ENCODE peak calls at places on chromosome 6, in ten cellular contexts. One of them, this sample, is unnamed.

GRCh38 chr6:3739311-3739897 is 12.1 kb downstream of the PXDC1 start:
- DNase-seq in stimulated activated CD8-positive, alpha-beta memory T cell treated with anti-CD3 and anti-CD28 coated beads, Interleukin-15, amount 100 ng/mL, for 4 hours: no peak
- DNase-seq in HS-5: no peak
- DNase-seq in heart left ventricle: peak; percentile 45
- DNase-seq in osteoblast: peak; percentile 63
- DNase-seq in SW 1271: no peak
- DNase-seq in H9: no peak
- DNase-seq in lower leg skin: peak; percentile 84
- DNase-seq in T47D: no peak
- DNase-seq in activated naive CD4-positive, alpha-beta T cell treated with anti-CD3 and anti-CD28 coated beads for 36 hours: no peak
- DNase-seq in this sample: no peak

GRCh38 chr6:111718990-111719389 is 113.3 kb upstream of the TRAF3IP2 start:
- DNase-seq in stimulated activated CD8-positive, alpha-beta memory T cell treated with anti-CD3 and anti-CD28 coated beads, Interleukin-15, amount 100 ng/mL, for 4 hours: no peak
- DNase-seq in HS-5: peak; percentile 32
- DNase-seq in heart left ventricle: no peak
- DNase-seq in osteoblast: no peak
- DNase-seq in SW 1271: no peak
- DNase-seq in H9: no peak
- DNase-seq in lower leg skin: no peak
- DNase-seq in T47D: no peak
- DNase-seq in activated naive CD4-positive, alpha-beta T cell treated with anti-CD3 and anti-CD28 coated beads for 36 hours: no peak
- DNase-seq in this sample: no peak

GRCh38 chr6:21595951-21596378 is 2.4 kb downstream of the SOX4 start:
- DNase-seq in stimulated activated CD8-positive, alpha-beta memory T cell treated with anti-CD3 and anti-CD28 coated beads, Interleukin-15, amount 100 ng/mL, for 4 hours: no peak
- DNase-seq in HS-5: no peak
- DNase-seq in heart left ventricle: peak; percentile 37
- DNase-seq in osteoblast: peak; percentile 86
- DNase-seq in SW 1271: no peak
- DNase-seq in H9: no peak
- DNase-seq in lower leg skin: no peak
- DNase-seq in T47D: no peak
- DNase-seq in activated naive CD4-positive, alpha-beta T cell treated with anti-CD3 and anti-CD28 coated beads for 36 hours: peak; percentile 5
- DNase-seq in this sample: peak; percentile 16

GRCh38 chr6:35165630-35166071 is 24.5 kb upstream of the TCP11 start:
- DNase-seq in stimulated activated CD8-positive, alpha-beta memory T cell treated with anti-CD3 and anti-CD28 coated beads, Interleukin-15, amount 100 ng/mL, for 4 hours: no peak
- DNase-seq in HS-5: no peak
- DNase-seq in heart left ventricle: no peak
- DNase-seq in osteoblast: no peak
- DNase-seq in SW 1271: no peak
- DNase-seq in H9: no peak
- DNase-seq in lower leg skin: no peak
- DNase-seq in T47D: peak; percentile 81
- DNase-seq in activated naive CD4-positive, alpha-beta T cell treated with anti-CD3 and anti-CD28 coated beads for 36 hours: no peak
- DNase-seq in this sample: no peak

GRCh38 chr6:97669191-97669651 is 386.2 kb upstream of the MMS22L start:
- DNase-seq in stimulated activated CD8-positive, alpha-beta memory T cell treated with anti-CD3 and anti-CD28 coated beads, Interleukin-15, amount 100 ng/mL, for 4 hours: no peak
- DNase-seq in HS-5: no peak
- DNase-seq in heart left ventricle: peak; percentile 42
- DNase-seq in osteoblast: no peak
- DNase-seq in SW 1271: no peak
- DNase-seq in H9: peak; percentile 35
- DNase-seq in lower leg skin: no peak
- DNase-seq in T47D: peak; percentile 6
- DNase-seq in activated naive CD4-positive, alpha-beta T cell treated with anti-CD3 and anti-CD28 coated beads for 36 hours: peak; percentile 37
- DNase-seq in this sample: no peak

GRCh38 chr6:89494131-89494793 is 61.3 kb downstream of the ANKRD6 start:
- DNase-seq in stimulated activated CD8-positive, alpha-beta memory T cell treated with anti-CD3 and anti-CD28 coated beads, Interleukin-15, amount 100 ng/mL, for 4 hours: no peak
- DNase-seq in HS-5: no peak
- DNase-seq in heart left ventricle: no peak
- DNase-seq in osteoblast: no peak
- DNase-seq in SW 1271: no peak
- DNase-seq in H9: peak; percentile 41
- DNase-seq in lower leg skin: no peak
- DNase-seq in T47D: no peak
- DNase-seq in activated naive CD4-positive, alpha-beta T cell treated with anti-CD3 and anti-CD28 coated beads for 36 hours: no peak
- DNase-seq in this sample: no peak

GRCh38 chr6:5044866-5045265 is 40.3 kb upstream of the PPP1R3G start:
- DNase-seq in stimulated activated CD8-positive, alpha-beta memory T cell treated with anti-CD3 and anti-CD28 coated beads, Interleukin-15, amount 100 ng/mL, for 4 hours: no peak
- DNase-seq in HS-5: no peak
- DNase-seq in heart left ventricle: no peak
- DNase-seq in osteoblast: no peak
- DNase-seq in SW 1271: no peak
- DNase-seq in H9: no peak
- DNase-seq in lower leg skin: no peak
- DNase-seq in T47D: no peak
- DNase-seq in activated naive CD4-positive, alpha-beta T cell treated with anti-CD3 and anti-CD28 coated beads for 36 hours: no peak
- DNase-seq in this sample: no peak

GRCh38 chr6:36822506-36823269 is 16.6 kb downstream of the CPNE5 start:
- DNase-seq in stimulated activated CD8-positive, alpha-beta memory T cell treated with anti-CD3 and anti-CD28 coated beads, Interleukin-15, amount 100 ng/mL, for 4 hours: no peak
- DNase-seq in HS-5: no peak
- DNase-seq in heart left ventricle: no peak
- DNase-seq in osteoblast: peak; percentile 47
- DNase-seq in SW 1271: no peak
- DNase-seq in H9: no peak
- DNase-seq in lower leg skin: no peak
- DNase-seq in T47D: no peak
- DNase-seq in activated naive CD4-positive, alpha-beta T cell treated with anti-CD3 and anti-CD28 coated beads for 36 hours: no peak
- DNase-seq in this sample: no peak

GRCh38 chr6:4380881-4381281 is 245.5 kb upstream of the ECI2 start:
- DNase-seq in stimulated activated CD8-positive, alpha-beta memory T cell treated with anti-CD3 and anti-CD28 coated beads, Interleukin-15, amount 100 ng/mL, for 4 hours: no peak
- DNase-seq in HS-5: no peak
- DNase-seq in heart left ventricle: no peak
- DNase-seq in osteoblast: no peak
- DNase-seq in SW 1271: no peak
- DNase-seq in H9: no peak
- DNase-seq in lower leg skin: no peak
- DNase-seq in T47D: no peak
- DNase-seq in activated naive CD4-positive, alpha-beta T cell treated with anti-CD3 and anti-CD28 coated beads for 36 hours: no peak
- DNase-seq in this sample: no peak

GRCh38 chr6:18680842-18681241 is 293.7 kb downstream of the RNF144B start:
- DNase-seq in stimulated activated CD8-positive, alpha-beta memory T cell treated with anti-CD3 and anti-CD28 coated beads, Interleukin-15, amount 100 ng/mL, for 4 hours: no peak
- DNase-seq in HS-5: no peak
- DNase-seq in heart left ventricle: no peak
- DNase-seq in osteoblast: no peak
- DNase-seq in SW 1271: no peak
- DNase-seq in H9: no peak
- DNase-seq in lower leg skin: no peak
- DNase-seq in T47D: no peak
- DNase-seq in activated naive CD4-positive, alpha-beta T cell treated with anti-CD3 and anti-CD28 coated beads for 36 hours: no peak
- DNase-seq in this sample: no peak

GRCh38 chr6:34560366-34561226 is 4.5 kb upstream of the SPDEF start:
- DNase-seq in stimulated activated CD8-positive, alpha-beta memory T cell treated with anti-CD3 and anti-CD28 coated beads, Interleukin-15, amount 100 ng/mL, for 4 hours: no peak
- DNase-seq in HS-5: no peak
- DNase-seq in heart left ventricle: peak; percentile 43
- DNase-seq in osteoblast: peak; percentile 93
- DNase-seq in SW 1271: no peak
- DNase-seq in H9: no peak
- DNase-seq in lower leg skin: no peak
- DNase-seq in T47D: no peak
- DNase-seq in activated naive CD4-positive, alpha-beta T cell treated with anti-CD3 and anti-CD28 coated beads for 36 hours: no peak
- DNase-seq in this sample: peak; percentile 19

GRCh38 chr6:92945799-92946198 is 473.6 kb downstream of the EPHA7 start:
- DNase-seq in stimulated activated CD8-positive, alpha-beta memory T cell treated with anti-CD3 and anti-CD28 coated beads, Interleukin-15, amount 100 ng/mL, for 4 hours: no peak
- DNase-seq in HS-5: peak; percentile 87
- DNase-seq in heart left ventricle: no peak
- DNase-seq in osteoblast: peak; percentile 2
- DNase-seq in SW 1271: peak; percentile 12
- DNase-seq in H9: no peak
- DNase-seq in lower leg skin: no peak
- DNase-seq in T47D: no peak
- DNase-seq in activated naive CD4-positive, alpha-beta T cell treated with anti-CD3 and anti-CD28 coated beads for 36 hours: no peak
- DNase-seq in this sample: no peak

GRCh38 chr6:104591573-104592334 is 268.0 kb downstream of the HACE1 start:
- DNase-seq in stimulated activated CD8-positive, alpha-beta memory T cell treated with anti-CD3 and anti-CD28 coated beads, Interleukin-15, amount 100 ng/mL, for 4 hours: no peak
- DNase-seq in HS-5: no peak
- DNase-seq in heart left ventricle: no peak
- DNase-seq in osteoblast: peak; percentile 42
- DNase-seq in SW 1271: no peak
- DNase-seq in H9: no peak
- DNase-seq in lower leg skin: no peak
- DNase-seq in T47D: no peak
- DNase-seq in activated naive CD4-positive, alpha-beta T cell treated with anti-CD3 and anti-CD28 coated beads for 36 hours: no peak
- DNase-seq in this sample: no peak

GRCh38 chr6:92538926-92539325 is 880.4 kb downstream of the EPHA7 start:
- DNase-seq in stimulated activated CD8-positive, alpha-beta memory T cell treated with anti-CD3 and anti-CD28 coated beads, Interleukin-15, amount 100 ng/mL, for 4 hours: no peak
- DNase-seq in HS-5: no peak
- DNase-seq in heart left ventricle: no peak
- DNase-seq in osteoblast: no peak
- DNase-seq in SW 1271: no peak
- DNase-seq in H9: no peak
- DNase-seq in lower leg skin: no peak
- DNase-seq in T47D: no peak
- DNase-seq in activated naive CD4-positive, alpha-beta T cell treated with anti-CD3 and anti-CD28 coated beads for 36 hours: no peak
- DNase-seq in this sample: no peak

GRCh38 chr6:3355358-3356055 is 96.8 kb downstream of the PSMG4 start:
- DNase-seq in stimulated activated CD8-positive, alpha-beta memory T cell treated with anti-CD3 and anti-CD28 coated beads, Interleukin-15, amount 100 ng/mL, for 4 hours: no peak
- DNase-seq in HS-5: no peak
- DNase-seq in heart left ventricle: peak; percentile 66
- DNase-seq in osteoblast: no peak
- DNase-seq in SW 1271: no peak
- DNase-seq in H9: no peak
- DNase-seq in lower leg skin: peak; percentile 92
- DNase-seq in T47D: no peak
- DNase-seq in activated naive CD4-positive, alpha-beta T cell treated with anti-CD3 and anti-CD28 coated beads for 36 hours: peak; percentile 26
- DNase-seq in this sample: peak; percentile 31

GRCh38 chr6:9083108-9083507 is 647.8 kb upstream of the SLC35B3 start:
- DNase-seq in stimulated activated CD8-positive, alpha-beta memory T cell treated with anti-CD3 and anti-CD28 coated beads, Interleukin-15, amount 100 ng/mL, for 4 hours: no peak
- DNase-seq in HS-5: no peak
- DNase-seq in heart left ventricle: no peak
- DNase-seq in osteoblast: no peak
- DNase-seq in SW 1271: no peak
- DNase-seq in H9: no peak
- DNase-seq in lower leg skin: no peak
- DNase-seq in T47D: no peak
- DNase-seq in activated naive CD4-positive, alpha-beta T cell treated with anti-CD3 and anti-CD28 coated beads for 36 hours: no peak
- DNase-seq in this sample: no peak

GRCh38 chr6:2810092-2810671 is 31.5 kb downstream of the SERPINB1 start:
- DNase-seq in stimulated activated CD8-positive, alpha-beta memory T cell treated with anti-CD3 and anti-CD28 coated beads, Interleukin-15, amount 100 ng/mL, for 4 hours: no peak
- DNase-seq in HS-5: no peak
- DNase-seq in heart left ventricle: no peak
- DNase-seq in osteoblast: no peak
- DNase-seq in SW 1271: no peak
- DNase-seq in H9: no peak
- DNase-seq in lower leg skin: no peak
- DNase-seq in T47D: no peak
- DNase-seq in activated naive CD4-positive, alpha-beta T cell treated with anti-CD3 and anti-CD28 coated beads for 36 hours: no peak
- DNase-seq in this sample: no peak

GRCh38 chr6:93819189-93819588 is 399.8 kb upstream of the EPHA7 start:
- DNase-seq in stimulated activated CD8-positive, alpha-beta memory T cell treated with anti-CD3 and anti-CD28 coated beads, Interleukin-15, amount 100 ng/mL, for 4 hours: no peak
- DNase-seq in HS-5: no peak
- DNase-seq in heart left ventricle: no peak
- DNase-seq in osteoblast: no peak
- DNase-seq in SW 1271: no peak
- DNase-seq in H9: no peak
- DNase-seq in lower leg skin: no peak
- DNase-seq in T47D: no peak
- DNase-seq in activated naive CD4-positive, alpha-beta T cell treated with anti-CD3 and anti-CD28 coated beads for 36 hours: no peak
- DNase-seq in this sample: no peak

GRCh38 chr6:41846666-41847237 is 48.4 kb downstream of the USP49 start:
- DNase-seq in stimulated activated CD8-positive, alpha-beta memory T cell treated with anti-CD3 and anti-CD28 coated beads, Interleukin-15, amount 100 ng/mL, for 4 hours: no peak
- DNase-seq in HS-5: peak; percentile 86
- DNase-seq in heart left ventricle: peak; percentile 43
- DNase-seq in osteoblast: peak; percentile 85
- DNase-seq in SW 1271: peak; percentile 58
- DNase-seq in H9: peak; percentile 63
- DNase-seq in lower leg skin: no peak
- DNase-seq in T47D: peak; percentile 93
- DNase-seq in activated naive CD4-positive, alpha-beta T cell treated with anti-CD3 and anti-CD28 coated beads for 36 hours: peak; percentile 81
- DNase-seq in this sample: peak; percentile 73

GRCh38 chr6:144878577-144878976 is 593.4 kb downstream of the UTRN start:
- DNase-seq in stimulated activated CD8-positive, alpha-beta memory T cell treated with anti-CD3 and anti-CD28 coated beads, Interleukin-15, amount 100 ng/mL, for 4 hours: no peak
- DNase-seq in HS-5: no peak
- DNase-seq in heart left ventricle: no peak
- DNase-seq in osteoblast: no peak
- DNase-seq in SW 1271: no peak
- DNase-seq in H9: no peak
- DNase-seq in lower leg skin: no peak
- DNase-seq in T47D: no peak
- DNase-seq in activated naive CD4-positive, alpha-beta T cell treated with anti-CD3 and anti-CD28 coated beads for 36 hours: no peak
- DNase-seq in this sample: no peak

GRCh38 chr6:105250523-105250922 is 70.7 kb upstream of the POPDC3 start:
- DNase-seq in stimulated activated CD8-positive, alpha-beta memory T cell treated with anti-CD3 and anti-CD28 coated beads, Interleukin-15, amount 100 ng/mL, for 4 hours: no peak
- DNase-seq in HS-5: no peak
- DNase-seq in heart left ventricle: no peak
- DNase-seq in osteoblast: no peak
- DNase-seq in SW 1271: no peak
- DNase-seq in H9: no peak
- DNase-seq in lower leg skin: no peak
- DNase-seq in T47D: no peak
- DNase-seq in activated naive CD4-positive, alpha-beta T cell treated with anti-CD3 and anti-CD28 coated beads for 36 hours: no peak
- DNase-seq in this sample: no peak

GRCh38 chr6:158185729-158186456 is 17.7 kb downstream of the GTF2H5 start:
- DNase-seq in stimulated activated CD8-positive, alpha-beta memory T cell treated with anti-CD3 and anti-CD28 coated beads, Interleukin-15, amount 100 ng/mL, for 4 hours: no peak
- DNase-seq in HS-5: peak; percentile 62
- DNase-seq in heart left ventricle: no peak
- DNase-seq in osteoblast: peak; percentile 74
- DNase-seq in SW 1271: no peak
- DNase-seq in H9: no peak
- DNase-seq in lower leg skin: no peak
- DNase-seq in T47D: no peak
- DNase-seq in activated naive CD4-positive, alpha-beta T cell treated with anti-CD3 and anti-CD28 coated beads for 36 hours: no peak
- DNase-seq in this sample: no peak

GRCh38 chr6:70668499-70668812 is 773 bp downstream of the SMAP1 start:
- DNase-seq in stimulated activated CD8-positive, alpha-beta memory T cell treated with anti-CD3 and anti-CD28 coated beads, Interleukin-15, amount 100 ng/mL, for 4 hours: no peak
- DNase-seq in HS-5: no peak
- DNase-seq in heart left ventricle: no peak
- DNase-seq in osteoblast: no peak
- DNase-seq in SW 1271: no peak
- DNase-seq in H9: no peak
- DNase-seq in lower leg skin: no peak
- DNase-seq in T47D: no peak
- DNase-seq in activated naive CD4-positive, alpha-beta T cell treated with anti-CD3 and anti-CD28 coated beads for 36 hours: no peak
- DNase-seq in this sample: no peak

GRCh38 chr6:34414999-34415858 is 10.6 kb downstream of the RPS10 start:
- DNase-seq in stimulated activated CD8-positive, alpha-beta memory T cell treated with anti-CD3 and anti-CD28 coated beads, Interleukin-15, amount 100 ng/mL, for 4 hours: no peak
- DNase-seq in HS-5: no peak
- DNase-seq in heart left ventricle: peak; percentile 67
- DNase-seq in osteoblast: peak; percentile 85
- DNase-seq in SW 1271: peak; percentile 38
- DNase-seq in H9: no peak
- DNase-seq in lower leg skin: no peak
- DNase-seq in T47D: peak; percentile 83
- DNase-seq in activated naive CD4-positive, alpha-beta T cell treated with anti-CD3 and anti-CD28 coated beads for 36 hours: peak; percentile 46
- DNase-seq in this sample: peak; percentile 77

GRCh38 chr6:165636415-165637048 is 26.5 kb downstream of the PDE10A start:
- DNase-seq in stimulated activated CD8-positive, alpha-beta memory T cell treated with anti-CD3 and anti-CD28 coated beads, Interleukin-15, amount 100 ng/mL, for 4 hours: no peak
- DNase-seq in HS-5: no peak
- DNase-seq in heart left ventricle: no peak
- DNase-seq in osteoblast: no peak
- DNase-seq in SW 1271: no peak
- DNase-seq in H9: peak; percentile 42
- DNase-seq in lower leg skin: no peak
- DNase-seq in T47D: no peak
- DNase-seq in activated naive CD4-positive, alpha-beta T cell treated with anti-CD3 and anti-CD28 coated beads for 36 hours: no peak
- DNase-seq in this sample: no peak

GRCh38 chr6:21187485-21187884 is 406.1 kb upstream of the SOX4 start:
- DNase-seq in stimulated activated CD8-positive, alpha-beta memory T cell treated with anti-CD3 and anti-CD28 coated beads, Interleukin-15, amount 100 ng/mL, for 4 hours: no peak
- DNase-seq in HS-5: no peak
- DNase-seq in heart left ventricle: no peak
- DNase-seq in osteoblast: no peak
- DNase-seq in SW 1271: no peak
- DNase-seq in H9: no peak
- DNase-seq in lower leg skin: no peak
- DNase-seq in T47D: no peak
- DNase-seq in activated naive CD4-positive, alpha-beta T cell treated with anti-CD3 and anti-CD28 coated beads for 36 hours: no peak
- DNase-seq in this sample: no peak

GRCh38 chr6:150286919-150287318 is 81.9 kb upstream of the IYD start:
- DNase-seq in stimulated activated CD8-positive, alpha-beta memory T cell treated with anti-CD3 and anti-CD28 coated beads, Interleukin-15, amount 100 ng/mL, for 4 hours: no peak
- DNase-seq in HS-5: no peak
- DNase-seq in heart left ventricle: no peak
- DNase-seq in osteoblast: no peak
- DNase-seq in SW 1271: no peak
- DNase-seq in H9: peak; percentile 39
- DNase-seq in lower leg skin: no peak
- DNase-seq in T47D: no peak
- DNase-seq in activated naive CD4-positive, alpha-beta T cell treated with anti-CD3 and anti-CD28 coated beads for 36 hours: no peak
- DNase-seq in this sample: no peak

GRCh38 chr6:46932941-46933340 is 11.2 kb upstream of the ADGRF5 start:
- DNase-seq in stimulated activated CD8-positive, alpha-beta memory T cell treated with anti-CD3 and anti-CD28 coated beads, Interleukin-15, amount 100 ng/mL, for 4 hours: no peak
- DNase-seq in HS-5: no peak
- DNase-seq in heart left ventricle: no peak
- DNase-seq in osteoblast: no peak
- DNase-seq in SW 1271: no peak
- DNase-seq in H9: no peak
- DNase-seq in lower leg skin: no peak
- DNase-seq in T47D: no peak
- DNase-seq in activated naive CD4-positive, alpha-beta T cell treated with anti-CD3 and anti-CD28 coated beads for 36 hours: no peak
- DNase-seq in this sample: no peak

This sample was measured in mucosa of gallbladder.